ENCODE peak calls at places on chromosomes 7 and 10, in ten cellular contexts. W, U, F, D, J, S, Y, O, V and R are unnamed samples.

GRCh38 chr10:62018141-62018911 is 116.8 kb downstream of the ARID5B start:
- DNase-seq in W (no peak), U (no peak), F (no peak), D (no peak), J (peak), S (no peak), Y (no peak), O (no peak), V (no peak), R (no peak)

GRCh38 chr7:17802056-17802455 is 138.2 kb downstream of the SNX13 start:
- DNase-seq in W (no peak), U (no peak), F (no peak), D (no peak), J (no peak), S (peak), Y (peak), O (no peak), V (no peak), R (no peak)

GRCh38 chr10:11209810-11210141 is 192.1 kb downstream of the CELF2 start:
- DNase-seq in W (no peak), U (no peak), F (no peak), D (no peak), J (no peak), S (no peak), Y (no peak), O (no peak), V (peak), R (no peak)

GRCh38 chr10:127013251-127013656 is 108.0 kb downstream of the DOCK1 start:
- DNase-seq in W (no peak), U (no peak), F (no peak), D (no peak), J (peak), S (no peak), Y (no peak), O (no peak), V (no peak), R (no peak)

GRCh38 chr10:84179059-84179710 is 5.6 kb downstream of the GPR15LG start:
- DNase-seq in W (no peak), U (no peak), F (peak), D (peak), J (peak), S (peak), Y (peak), O (no peak), V (no peak), R (no peak)

GRCh38 chr7:8817448-8818036 is 384.1 kb downstream of the NXPH1 start:
- DNase-seq in W (no peak), U (no peak), F (peak), D (no peak), J (no peak), S (no peak), Y (no peak), O (no peak), V (no peak), R (no peak)

GRCh38 chr7:8133955-8134733 is 127.8 kb downstream of the ICA1 start:
- DNase-seq in W (no peak), U (no peak), F (no peak), D (no peak), J (peak), S (peak), Y (no peak), O (no peak), V (peak), R (peak)

GRCh38 chr10:9545073-9545472 is 1472.6 kb upstream of the CELF2 start:
- DNase-seq in W (no peak), U (no peak), F (no peak), D (no peak), J (no peak), S (no peak), Y (no peak), O (no peak), V (no peak), R (no peak)